ENCODE peak calls at places on chromosomes 1 and 21, in six cellular contexts. One of them, this sample, is unnamed.
A peak's percentile ranks its signal among the peaks of the same experiment; 100 is the strongest.

GRCh38 chr1:1352784-1353388 is 3.7 kb upstream of the DVL1 start:
- DNase-seq in thyroid gland: no peak
- DNase-seq in gastrocnemius medialis: no peak
- DNase-seq in heart right ventricle: no peak
- DNase-seq in fibroblast of pulmonary artery: no peak
- DNase-seq in HFF-Myc: no peak
- DNase-seq in this sample: no peak

GRCh38 chr1:47230692-47231313 is 1.2 kb downstream of the TAL1 start:
- DNase-seq in thyroid gland: no peak
- DNase-seq in gastrocnemius medialis: no peak
- DNase-seq in heart right ventricle: peak; percentile 36
- DNase-seq in fibroblast of pulmonary artery: no peak
- DNase-seq in HFF-Myc: no peak
- DNase-seq in this sample: no peak

GRCh38 chr21:21712761-21713558 is 714.8 kb downstream of the NCAM2 start:
- DNase-seq in thyroid gland: no peak
- DNase-seq in gastrocnemius medialis: no peak
- DNase-seq in heart right ventricle: no peak
- DNase-seq in fibroblast of pulmonary artery: peak; percentile 78
- DNase-seq in HFF-Myc: no peak
- DNase-seq in this sample: peak; percentile 82

GRCh38 chr21:26437326-26438009 is 135.6 kb downstream of the CYYR1 start:
- DNase-seq in thyroid gland: no peak
- DNase-seq in gastrocnemius medialis: no peak
- DNase-seq in heart right ventricle: no peak
- DNase-seq in fibroblast of pulmonary artery: peak; percentile 28
- DNase-seq in HFF-Myc: no peak
- DNase-seq in this sample: peak; percentile 19

GRCh38 chr1:153505576-153505975 is 30.2 kb downstream of the S100A6 start:
- DNase-seq in thyroid gland: no peak
- DNase-seq in gastrocnemius medialis: no peak
- DNase-seq in heart right ventricle: no peak
- DNase-seq in fibroblast of pulmonary artery: peak; percentile 23
- DNase-seq in HFF-Myc: no peak
- DNase-seq in this sample: no peak

GRCh38 chr1:21865943-21866628 is 54.0 kb downstream of the LDLRAD2 start:
- DNase-seq in thyroid gland: no peak
- DNase-seq in gastrocnemius medialis: no peak
- DNase-seq in heart right ventricle: no peak
- DNase-seq in fibroblast of pulmonary artery: no peak
- DNase-seq in HFF-Myc: no peak
- DNase-seq in this sample: no peak

GRCh38 chr1:214280386-214281029 is 451 bp upstream of the SMYD2 start:
- DNase-seq in thyroid gland: peak; percentile 56
- DNase-seq in gastrocnemius medialis: no peak
- DNase-seq in heart right ventricle: peak; percentile 33
- DNase-seq in fibroblast of pulmonary artery: peak; percentile 50
- DNase-seq in HFF-Myc: no peak
- DNase-seq in this sample: peak; percentile 50

GRCh38 chr1:182784556-182785171 is 4.9 kb upstream of the NPL start:
- DNase-seq in thyroid gland: no peak
- DNase-seq in gastrocnemius medialis: no peak
- DNase-seq in heart right ventricle: no peak
- DNase-seq in fibroblast of pulmonary artery: peak; percentile 71
- DNase-seq in HFF-Myc: no peak
- DNase-seq in this sample: peak; percentile 59

GRCh38 chr1:167629681-167630567 is at the start of gene RCSD1:
- DNase-seq in thyroid gland: no peak
- DNase-seq in gastrocnemius medialis: no peak
- DNase-seq in heart right ventricle: peak; percentile 74
- DNase-seq in fibroblast of pulmonary artery: peak; percentile 25
- DNase-seq in HFF-Myc: no peak
- DNase-seq in this sample: no peak

GRCh38 chr1:89143484-89143883 is 17.6 kb upstream of the GBP2 start:
- DNase-seq in thyroid gland: no peak
- DNase-seq in gastrocnemius medialis: no peak
- DNase-seq in heart right ventricle: no peak
- DNase-seq in fibroblast of pulmonary artery: no peak
- DNase-seq in HFF-Myc: no peak
- DNase-seq in this sample: no peak

GRCh38 chr1:85411567-85412312 is 53.2 kb downstream of the DDAH1 start:
- DNase-seq in thyroid gland: no peak
- DNase-seq in gastrocnemius medialis: no peak
- DNase-seq in heart right ventricle: no peak
- DNase-seq in fibroblast of pulmonary artery: no peak
- DNase-seq in HFF-Myc: no peak
- DNase-seq in this sample: no peak

GRCh38 chr1:160626560-160627342 is 20.1 kb downstream of the SLAMF1 start:
- DNase-seq in thyroid gland: no peak
- DNase-seq in gastrocnemius medialis: no peak
- DNase-seq in heart right ventricle: no peak
- DNase-seq in fibroblast of pulmonary artery: no peak
- DNase-seq in HFF-Myc: no peak
- DNase-seq in this sample: no peak

GRCh38 chr1:12196641-12197482 is 30.1 kb downstream of the TNFRSF1B start:
- DNase-seq in thyroid gland: no peak
- DNase-seq in gastrocnemius medialis: no peak
- DNase-seq in heart right ventricle: no peak
- DNase-seq in fibroblast of pulmonary artery: no peak
- DNase-seq in HFF-Myc: no peak
- DNase-seq in this sample: no peak

GRCh38 chr21:44521928-44522752 is 17.9 kb downstream of the KRTAP10-1 start:
- DNase-seq in thyroid gland: no peak
- DNase-seq in gastrocnemius medialis: no peak
- DNase-seq in heart right ventricle: peak; percentile 3
- DNase-seq in fibroblast of pulmonary artery: no peak
- DNase-seq in HFF-Myc: no peak
- DNase-seq in this sample: no peak

GRCh38 chr21:23152130-23152529 is 2153.9 kb downstream of the NCAM2 start:
- DNase-seq in thyroid gland: no peak
- DNase-seq in gastrocnemius medialis: no peak
- DNase-seq in heart right ventricle: no peak
- DNase-seq in fibroblast of pulmonary artery: no peak
- DNase-seq in HFF-Myc: no peak
- DNase-seq in this sample: no peak

GRCh38 chr1:2236695-2237677 is 8.9 kb downstream of the SKI start:
- DNase-seq in thyroid gland: no peak
- DNase-seq in gastrocnemius medialis: no peak
- DNase-seq in heart right ventricle: no peak
- DNase-seq in fibroblast of pulmonary artery: no peak
- DNase-seq in HFF-Myc: no peak
- DNase-seq in this sample: no peak

GRCh38 chr1:184482113-184482512 is 95.3 kb downstream of the C1orf21 start:
- DNase-seq in thyroid gland: peak; percentile 51
- DNase-seq in gastrocnemius medialis: peak; percentile 52
- DNase-seq in heart right ventricle: peak; percentile 44
- DNase-seq in fibroblast of pulmonary artery: no peak
- DNase-seq in HFF-Myc: no peak
- DNase-seq in this sample: no peak

GRCh38 chr1:110508038-110508437 is 10.9 kb downstream of the KCNA10 start:
- DNase-seq in thyroid gland: peak; percentile 8
- DNase-seq in gastrocnemius medialis: peak; percentile 11
- DNase-seq in heart right ventricle: peak; percentile 54
- DNase-seq in fibroblast of pulmonary artery: peak; percentile 14
- DNase-seq in HFF-Myc: no peak
- DNase-seq in this sample: no peak

GRCh38 chr1:21605964-21606705 is 63.0 kb downstream of the RAP1GAP start:
- DNase-seq in thyroid gland: peak; percentile 72
- DNase-seq in gastrocnemius medialis: no peak
- DNase-seq in heart right ventricle: no peak
- DNase-seq in fibroblast of pulmonary artery: no peak
- DNase-seq in HFF-Myc: no peak
- DNase-seq in this sample: no peak

GRCh38 chr21:33367309-33367973 is 35.8 kb upstream of the IFNGR2 start:
- DNase-seq in thyroid gland: no peak
- DNase-seq in gastrocnemius medialis: no peak
- DNase-seq in heart right ventricle: no peak
- DNase-seq in fibroblast of pulmonary artery: no peak
- DNase-seq in HFF-Myc: peak; percentile 37
- DNase-seq in this sample: no peak

GRCh38 chr1:203437696-203438315 is 37.8 kb upstream of the PRELP start:
- DNase-seq in thyroid gland: no peak
- DNase-seq in gastrocnemius medialis: no peak
- DNase-seq in heart right ventricle: no peak
- DNase-seq in fibroblast of pulmonary artery: no peak
- DNase-seq in HFF-Myc: no peak
- DNase-seq in this sample: no peak

GRCh38 chr1:88891318-88892145 is at the start of gene GTF2B:
- DNase-seq in thyroid gland: peak; percentile 91
- DNase-seq in gastrocnemius medialis: peak; percentile 91
- DNase-seq in heart right ventricle: peak; percentile 84
- DNase-seq in fibroblast of pulmonary artery: peak; percentile 99
- DNase-seq in HFF-Myc: peak; percentile 97
- DNase-seq in this sample: peak; percentile 96

GRCh38 chr1:100344774-100345173 is 7.5 kb upstream of the CDC14A start:
- DNase-seq in thyroid gland: no peak
- DNase-seq in gastrocnemius medialis: no peak
- DNase-seq in heart right ventricle: no peak
- DNase-seq in fibroblast of pulmonary artery: no peak
- DNase-seq in HFF-Myc: no peak
- DNase-seq in this sample: no peak

GRCh38 chr1:11653101-11653601 is 1.1 kb downstream of the FBXO2 start:
- DNase-seq in thyroid gland: no peak
- DNase-seq in gastrocnemius medialis: no peak
- DNase-seq in heart right ventricle: no peak
- DNase-seq in fibroblast of pulmonary artery: no peak
- DNase-seq in HFF-Myc: no peak
- DNase-seq in this sample: no peak

GRCh38 chr1:190579517-190580193 is 102.0 kb upstream of the BRINP3 start:
- DNase-seq in thyroid gland: no peak
- DNase-seq in gastrocnemius medialis: no peak
- DNase-seq in heart right ventricle: no peak
- DNase-seq in fibroblast of pulmonary artery: no peak
- DNase-seq in HFF-Myc: no peak
- DNase-seq in this sample: peak; percentile 3

GRCh38 chr1:9066945-9067807 is 2.3 kb downstream of the SLC2A5 start:
- DNase-seq in thyroid gland: no peak
- DNase-seq in gastrocnemius medialis: peak; percentile 90
- DNase-seq in heart right ventricle: peak; percentile 52
- DNase-seq in fibroblast of pulmonary artery: peak; percentile 89
- DNase-seq in HFF-Myc: peak; percentile 52
- DNase-seq in this sample: peak; percentile 73

GRCh38 chr1:26225033-26225831 is 8.8 kb upstream of the CEP85 start:
- DNase-seq in thyroid gland: peak; percentile 94
- DNase-seq in gastrocnemius medialis: peak; percentile 27
- DNase-seq in heart right ventricle: peak; percentile 76
- DNase-seq in fibroblast of pulmonary artery: peak; percentile 38
- DNase-seq in HFF-Myc: no peak
- DNase-seq in this sample: peak; percentile 7

GRCh38 chr1:76425843-76426145 is 351.2 kb downstream of the ST6GALNAC3 start:
- DNase-seq in thyroid gland: no peak
- DNase-seq in gastrocnemius medialis: no peak
- DNase-seq in heart right ventricle: no peak
- DNase-seq in fibroblast of pulmonary artery: peak; percentile 86
- DNase-seq in HFF-Myc: peak; percentile 36
- DNase-seq in this sample: peak; percentile 66

GRCh38 chr1:209607795-209608178 is 24.3 kb downstream of the CAMK1G start:
- DNase-seq in thyroid gland: no peak
- DNase-seq in gastrocnemius medialis: no peak
- DNase-seq in heart right ventricle: no peak
- DNase-seq in fibroblast of pulmonary artery: no peak
- DNase-seq in HFF-Myc: no peak
- DNase-seq in this sample: no peak

GRCh38 chr1:246048693-246049092 is 458.4 kb downstream of the SMYD3 start:
- DNase-seq in thyroid gland: no peak
- DNase-seq in gastrocnemius medialis: no peak
- DNase-seq in heart right ventricle: no peak
- DNase-seq in fibroblast of pulmonary artery: no peak
- DNase-seq in HFF-Myc: no peak
- DNase-seq in this sample: no peak

GRCh38 chr1:53410100-53410541 is 49.1 kb upstream of the DMRTB1 start:
- DNase-seq in thyroid gland: no peak
- DNase-seq in gastrocnemius medialis: no peak
- DNase-seq in heart right ventricle: no peak
- DNase-seq in fibroblast of pulmonary artery: no peak
- DNase-seq in HFF-Myc: no peak
- DNase-seq in this sample: no peak

GRCh38 chr1:6261615-6261995 is 707 bp upstream of the GPR153 start:
- DNase-seq in thyroid gland: no peak
- DNase-seq in gastrocnemius medialis: no peak
- DNase-seq in heart right ventricle: no peak
- DNase-seq in fibroblast of pulmonary artery: no peak
- DNase-seq in HFF-Myc: no peak
- DNase-seq in this sample: no peak
- H3K4me3 ChIP-seq in thyroid gland: no peak overlapping the region
- H3K4me3 ChIP-seq in gastrocnemius medialis: no peak overlapping the region
- H3K4me3 ChIP-seq in heart right ventricle: peak overlapping the region; percentile 50
- H3K4me3 ChIP-seq in fibroblast of pulmonary artery: peak overlapping the region; percentile 36
- H3K4me3 ChIP-seq in HFF-Myc: peak overlapping the region; percentile 41
- H3K4me3 ChIP-seq in this sample: peak overlapping the region; percentile 35

GRCh38 chr1:28370220-28371010 is 875 bp downstream of the PHACTR4 start:
- DNase-seq in thyroid gland: peak; percentile 12
- DNase-seq in gastrocnemius medialis: no peak
- DNase-seq in heart right ventricle: peak; percentile 12
- DNase-seq in fibroblast of pulmonary artery: peak; percentile 46
- DNase-seq in HFF-Myc: no peak
- DNase-seq in this sample: peak; percentile 44
- TF ChIP-seq CTCF in thyroid gland: peak; percentile 28
- TF ChIP-seq CTCF in gastrocnemius medialis: peak; percentile 32
- TF ChIP-seq CTCF in heart right ventricle: peak; percentile 22
- TF ChIP-seq CTCF in fibroblast of pulmonary artery: no peak
- TF ChIP-seq CTCF in HFF-Myc: no peak
- TF ChIP-seq CTCF in this sample: no peak

GRCh38 chr21:41367598-41368360 is 6.0 kb downstream of the MX2 start:
- DNase-seq in thyroid gland: no peak
- DNase-seq in gastrocnemius medialis: no peak
- DNase-seq in heart right ventricle: no peak
- DNase-seq in fibroblast of pulmonary artery: no peak
- DNase-seq in HFF-Myc: no peak
- DNase-seq in this sample: no peak

GRCh38 chr21:41369915-41370839 is 8.3 kb downstream of the MX2 start:
- DNase-seq in thyroid gland: no peak
- DNase-seq in gastrocnemius medialis: no peak
- DNase-seq in heart right ventricle: peak; percentile 42
- DNase-seq in fibroblast of pulmonary artery: no peak
- DNase-seq in HFF-Myc: no peak
- DNase-seq in this sample: no peak

GRCh38 chr21:41368361-41369104 is 6.7 kb downstream of the MX2 start:
- DNase-seq in thyroid gland: no peak
- DNase-seq in gastrocnemius medialis: no peak
- DNase-seq in heart right ventricle: no peak
- DNase-seq in fibroblast of pulmonary artery: no peak
- DNase-seq in HFF-Myc: no peak
- DNase-seq in this sample: no peak

GRCh38 chr21:41370840-41371697 is 9.2 kb downstream of the MX2 start:
- DNase-seq in thyroid gland: no peak
- DNase-seq in gastrocnemius medialis: no peak
- DNase-seq in heart right ventricle: no peak
- DNase-seq in fibroblast of pulmonary artery: no peak
- DNase-seq in HFF-Myc: no peak
- DNase-seq in this sample: no peak

GRCh38 chr21:41369105-41369914 is 7.5 kb downstream of the MX2 start:
- DNase-seq in thyroid gland: peak; percentile 44
- DNase-seq in gastrocnemius medialis: no peak
- DNase-seq in heart right ventricle: peak; percentile 54
- DNase-seq in fibroblast of pulmonary artery: no peak
- DNase-seq in HFF-Myc: no peak
- DNase-seq in this sample: no peak
- H3K4me3 ChIP-seq in thyroid gland: no peak overlapping the region
- H3K4me3 ChIP-seq in gastrocnemius medialis: peak overlapping the region; percentile 50
- H3K4me3 ChIP-seq in heart right ventricle: peak overlapping the region; percentile 59
- H3K4me3 ChIP-seq in fibroblast of pulmonary artery: no peak overlapping the region
- H3K4me3 ChIP-seq in HFF-Myc: no peak overlapping the region
- H3K4me3 ChIP-seq in this sample: no peak overlapping the region

GRCh38 chr1:98761238-98761637 is 99.7 kb downstream of the SNX7 start:
- DNase-seq in thyroid gland: no peak
- DNase-seq in gastrocnemius medialis: no peak
- DNase-seq in heart right ventricle: no peak
- DNase-seq in fibroblast of pulmonary artery: no peak
- DNase-seq in HFF-Myc: no peak
- DNase-seq in this sample: no peak
- TF ChIP-seq CTCF in thyroid gland: no peak
- TF ChIP-seq CTCF in gastrocnemius medialis: no peak
- TF ChIP-seq CTCF in heart right ventricle: no peak
- TF ChIP-seq CTCF in fibroblast of pulmonary artery: peak; percentile 2
- TF ChIP-seq CTCF in HFF-Myc: no peak
- TF ChIP-seq CTCF in this sample: peak; percentile 3